ENCODE peak calls at places on chromosomes 12 and 14, in ten cellular contexts. T, I, O, P, G, E, U, B, X and Q are unnamed samples.

GRCh38 chr12:101566318-101566717 is 28.5 kb upstream of the MYBPC1 start:
- DNase-seq in U (no peak), E (no peak), P (peak), I (no peak), T (peak), B (peak), O (no peak), G (no peak), X (no peak), Q (no peak)

GRCh38 chr14:72690324-72690723 is 203.6 kb downstream of the DPF3 start:
- DNase-seq in I (no peak), X (no peak), P (no peak), B (no peak), O (no peak), G (no peak), U (no peak), T (no peak), E (no peak), Q (no peak)

GRCh38 chr14:24416932-24417619 is 12.4 kb downstream of the CBLN3 start:
- DNase-seq in O (no peak), U (no peak), I (no peak), B (no peak), P (no peak), E (no peak), G (no peak), T (no peak), X (no peak), Q (no peak)

GRCh38 chr12:49567302-49567610 is 686 bp downstream of the MCRS1 start:
- DNase-seq in O (no peak), I (no peak), G (no peak), X (no peak), B (no peak), E (no peak), U (no peak), P (no peak), T (no peak), Q (no peak)

GRCh38 chr14:54776361-54777001 is 126.1 kb downstream of the GCH1 start:
- DNase-seq in E (no peak), I (no peak), P (no peak), B (no peak), X (peak), U (peak), G (peak), O (no peak), T (peak), Q (peak)

GRCh38 chr12:76882367-76882766 is 3.5 kb upstream of the CSRP2 start:
- DNase-seq in I (no peak), X (no peak), E (no peak), G (no peak), T (no peak), O (no peak), U (no peak), B (no peak), P (no peak), Q (no peak)

GRCh38 chr12:78204926-78205325 is 374.2 kb downstream of the NAV3 start:
- DNase-seq in B (no peak), X (no peak), G (no peak), O (no peak), T (no peak), E (no peak), P (no peak), I (no peak), U (no peak), Q (no peak)

GRCh38 chr14:75871181-75871880 is 110.5 kb downstream of the TGFB3 start:
- DNase-seq in I (no peak), X (no peak), B (no peak), P (no peak), G (no peak), O (no peak), T (no peak), U (no peak), E (peak), Q (no peak)

GRCh38 chr12:89707992-89708792 is 446 bp downstream of the ATP2B1 start:
- DNase-seq in X (peak), T (no peak), I (peak), P (no peak), O (no peak), G (peak), E (peak), B (peak), U (peak), Q (no peak)

GRCh38 chr14:24845851-24846250 is 204.1 kb downstream of the STXBP6 start:
- DNase-seq in E (no peak), P (no peak), I (no peak), T (peak), X (no peak), G (no peak), U (no peak), O (no peak), B (no peak), Q (no peak)

GRCh38 chr12:122944588-122944987 is 21.7 kb downstream of the ABCB9 start:
- DNase-seq in O (no peak), P (peak), X (peak), U (peak), E (no peak), I (no peak), T (peak), G (no peak), B (no peak), Q (no peak)

GRCh38 chr12:42593781-42594322 is 4.3 kb upstream of the PRICKLE1 start:
- DNase-seq in O (no peak), X (no peak), T (no peak), P (no peak), B (no peak), G (no peak), U (no peak), I (no peak), E (peak), Q (no peak)

GRCh38 chr12:64634508-64635092 is 24.3 kb downstream of the RASSF3 start:
- DNase-seq in G (no peak), P (no peak), O (no peak), U (no peak), I (no peak), E (no peak), T (no peak), X (no peak), B (no peak), Q (no peak)

GRCh38 chr12:61694214-61694613 is 566.0 kb upstream of the USP15 start:
- DNase-seq in U (no peak), O (no peak), E (no peak), P (no peak), B (no peak), T (no peak), I (no peak), X (no peak), G (no peak), Q (no peak)

GRCh38 chr14:101626331-101626730 is 65.0 kb downstream of the DIO3 start:
- DNase-seq in O (no peak), T (no peak), B (no peak), P (no peak), I (no peak), G (no peak), E (no peak), X (no peak), U (no peak), Q (no peak)

GRCh38 chr14:79051711-79052094 is 881.5 kb downstream of the NRXN3 start:
- DNase-seq in P (no peak), B (no peak), O (no peak), U (no peak), I (no peak), E (no peak), X (no peak), G (no peak), T (no peak), Q (no peak)

GRCh38 chr12:45409966-45410365 is 194.1 kb downstream of the ANO6 start:
- DNase-seq in X (peak), U (peak), I (no peak), T (no peak), O (no peak), E (no peak), B (no peak), G (no peak), P (no peak), Q (no peak)

GRCh38 chr14:85535916-85536834 is 6.2 kb downstream of the FLRT2 start:
- DNase-seq in T (peak), I (no peak), U (peak), E (no peak), B (no peak), X (peak), G (no peak), O (no peak), P (peak), Q (no peak)

GRCh38 chr12:48788852-48789775 is at the start of gene ADCY6:
- DNase-seq in I (no peak), T (peak), U (peak), B (peak), P (peak), G (no peak), X (peak), E (peak), O (peak), Q (no peak)

GRCh38 chr14:55316528-55316927 is 45.3 kb downstream of the FBXO34 start:
- DNase-seq in X (no peak), G (no peak), P (no peak), U (no peak), E (peak), I (no peak), O (no peak), B (no peak), T (no peak), Q (no peak)

GRCh38 chr12:102216086-102216691 is 18.6 kb upstream of the PMCH start:
- DNase-seq in B (no peak), T (peak), G (no peak), O (no peak), U (peak), E (no peak), I (no peak), X (peak), P (no peak), Q (no peak)

GRCh38 chr12:24943947-24944597 is 4.8 kb downstream of the BCAT1 start:
- DNase-seq in O (no peak), E (no peak), G (no peak), T (no peak), X (peak), B (no peak), I (no peak), P (peak), U (no peak), Q (no peak)

GRCh38 chr12:5257763-5258475 is 174.0 kb upstream of the NTF3 start:
- DNase-seq in G (no peak), I (no peak), E (no peak), U (no peak), P (no peak), B (no peak), T (no peak), O (no peak), X (no peak), Q (no peak)

GRCh38 chr14:93199031-93199430 is 7.8 kb downstream of the GON7 start:
- DNase-seq in T (no peak), U (no peak), E (no peak), X (no peak), I (no peak), P (no peak), O (no peak), B (no peak), G (no peak), Q (no peak)

GRCh38 chr12:106999444-106999843 is 12.5 kb upstream of the MTERF2 start:
- DNase-seq in B (no peak), O (peak), G (no peak), T (no peak), U (no peak), P (no peak), I (no peak), X (no peak), E (no peak), Q (no peak)